ENCODE peak calls at places on chromosomes 6 and 20, in six cellular contexts. One of them, this sample, is unnamed.

GRCh38 chr6:141393405-141394124 is 739.2 kb upstream of the GJE1 start:
- DNase-seq in SK-N-SH: no peak
- DNase-seq in endodermal cell: no peak
- DNase-seq in left ventricle myocardium inferior: no peak
- DNase-seq in A549: no peak
- DNase-seq in CD4-positive, CD25-positive, alpha-beta regulatory T cell: no peak
- DNase-seq in this sample: no peak

GRCh38 chr6:140560671-140561070 is 1186.2 kb upstream of the CITED2 start:
- DNase-seq in CD4-positive, CD25-positive, alpha-beta regulatory T cell: no peak
- DNase-seq in endodermal cell: no peak
- DNase-seq in A549: no peak
- DNase-seq in left ventricle myocardium inferior: no peak
- DNase-seq in SK-N-SH: no peak
- DNase-seq in this sample: no peak

GRCh38 chr20:20412750-20413149 is 44.8 kb downstream of the INSM1 start:
- DNase-seq in CD4-positive, CD25-positive, alpha-beta regulatory T cell: no peak
- DNase-seq in left ventricle myocardium inferior: no peak
- DNase-seq in SK-N-SH: no peak
- DNase-seq in A549: no peak
- DNase-seq in endodermal cell: no peak
- DNase-seq in this sample: no peak

GRCh38 chr20:51042657-51043247 is 19.8 kb upstream of the KCNG1 start:
- DNase-seq in endodermal cell: peak
- DNase-seq in A549: no peak
- DNase-seq in SK-N-SH: no peak
- DNase-seq in CD4-positive, CD25-positive, alpha-beta regulatory T cell: no peak
- DNase-seq in left ventricle myocardium inferior: no peak
- DNase-seq in this sample: peak

GRCh38 chr6:170433163-170434095 is 119.7 kb downstream of the PSMB1 start:
- DNase-seq in SK-N-SH: no peak
- DNase-seq in endodermal cell: peak
- DNase-seq in left ventricle myocardium inferior: no peak
- DNase-seq in A549: no peak
- DNase-seq in CD4-positive, CD25-positive, alpha-beta regulatory T cell: no peak
- DNase-seq in this sample: no peak

GRCh38 chr20:10902836-10903410 is 229.1 kb upstream of the JAG1 start:
- DNase-seq in A549: no peak
- DNase-seq in left ventricle myocardium inferior: no peak
- DNase-seq in endodermal cell: no peak
- DNase-seq in SK-N-SH: no peak
- DNase-seq in CD4-positive, CD25-positive, alpha-beta regulatory T cell: no peak
- DNase-seq in this sample: no peak

GRCh38 chr6:43801489-43802181 is 31.6 kb downstream of the VEGFA start:
- DNase-seq in SK-N-SH: no peak
- DNase-seq in A549: no peak
- DNase-seq in endodermal cell: no peak
- DNase-seq in left ventricle myocardium inferior: no peak
- DNase-seq in CD4-positive, CD25-positive, alpha-beta regulatory T cell: no peak
- DNase-seq in this sample: no peak

GRCh38 chr20:60254901-60255411 is 296.7 kb downstream of the CDH26 start:
- DNase-seq in left ventricle myocardium inferior: no peak
- DNase-seq in SK-N-SH: peak
- DNase-seq in endodermal cell: no peak
- DNase-seq in CD4-positive, CD25-positive, alpha-beta regulatory T cell: no peak
- DNase-seq in A549: no peak
- DNase-seq in this sample: no peak

GRCh38 chr6:147201885-147202515 is 2.2 kb upstream of the STXBP5 start:
- DNase-seq in CD4-positive, CD25-positive, alpha-beta regulatory T cell: no peak
- DNase-seq in left ventricle myocardium inferior: no peak
- DNase-seq in endodermal cell: peak
- DNase-seq in A549: peak
- DNase-seq in SK-N-SH: peak
- DNase-seq in this sample: no peak

GRCh38 chr6:134534708-134535149 is 216.8 kb upstream of the SGK1 start:
- DNase-seq in A549: no peak
- DNase-seq in CD4-positive, CD25-positive, alpha-beta regulatory T cell: peak
- DNase-seq in SK-N-SH: no peak
- DNase-seq in endodermal cell: no peak
- DNase-seq in left ventricle myocardium inferior: no peak
- DNase-seq in this sample: no peak

GRCh38 chr6:80022803-80023202 is 18.4 kb downstream of the TTK start:
- DNase-seq in SK-N-SH: no peak
- DNase-seq in CD4-positive, CD25-positive, alpha-beta regulatory T cell: no peak
- DNase-seq in endodermal cell: no peak
- DNase-seq in A549: no peak
- DNase-seq in left ventricle myocardium inferior: no peak
- DNase-seq in this sample: no peak

GRCh38 chr20:21808863-21809664 is 103.6 kb downstream of the PAX1 start:
- DNase-seq in CD4-positive, CD25-positive, alpha-beta regulatory T cell: peak
- DNase-seq in SK-N-SH: peak
- DNase-seq in left ventricle myocardium inferior: peak
- DNase-seq in A549: peak
- DNase-seq in endodermal cell: peak
- DNase-seq in this sample: no peak

GRCh38 chr20:39039261-39039660 is 77.1 kb downstream of the DHX35 start:
- DNase-seq in endodermal cell: no peak
- DNase-seq in CD4-positive, CD25-positive, alpha-beta regulatory T cell: no peak
- DNase-seq in SK-N-SH: no peak
- DNase-seq in left ventricle myocardium inferior: no peak
- DNase-seq in A549: no peak
- DNase-seq in this sample: no peak

GRCh38 chr6:31125162-31125561 is 4.9 kb upstream of the CDSN start:
- DNase-seq in left ventricle myocardium inferior: peak
- DNase-seq in SK-N-SH: no peak
- DNase-seq in endodermal cell: peak
- DNase-seq in A549: no peak
- DNase-seq in CD4-positive, CD25-positive, alpha-beta regulatory T cell: no peak
- DNase-seq in this sample: no peak

GRCh38 chr6:42692151-42692911 is 30.1 kb downstream of the PRPH2 start:
- DNase-seq in A549: no peak
- DNase-seq in CD4-positive, CD25-positive, alpha-beta regulatory T cell: no peak
- DNase-seq in SK-N-SH: no peak
- DNase-seq in endodermal cell: no peak
- DNase-seq in left ventricle myocardium inferior: no peak
- DNase-seq in this sample: peak

GRCh38 chr6:143810745-143811144 is 32.4 kb upstream of the LTV1 start:
- DNase-seq in CD4-positive, CD25-positive, alpha-beta regulatory T cell: no peak
- DNase-seq in A549: no peak
- DNase-seq in endodermal cell: no peak
- DNase-seq in SK-N-SH: no peak
- DNase-seq in left ventricle myocardium inferior: no peak
- DNase-seq in this sample: no peak

DNA sequence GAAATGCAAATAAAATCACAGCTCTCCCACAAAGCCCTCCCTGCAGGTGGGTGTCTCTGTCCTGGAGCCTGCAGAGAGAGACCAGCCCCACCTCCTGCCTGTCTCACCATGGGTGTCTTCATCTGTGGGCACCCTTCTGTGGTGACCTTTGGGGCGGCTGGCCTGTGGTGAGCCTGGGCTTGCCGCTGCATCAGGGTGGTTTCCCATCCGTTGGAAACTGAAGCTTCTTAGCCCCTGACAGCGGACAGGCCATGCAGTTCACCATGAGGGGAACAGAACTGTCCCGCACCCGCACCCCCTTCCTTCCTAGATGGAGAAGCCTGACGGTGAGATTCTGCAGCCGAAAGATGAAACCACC is 42.3 kb upstream of the FRMD1 start:
- DNase-seq in left ventricle myocardium inferior: no peak
- DNase-seq in CD4-positive, CD25-positive, alpha-beta regulatory T cell: no peak
- DNase-seq in endodermal cell: no peak
- DNase-seq in SK-N-SH: peak
- DNase-seq in A549: no peak
- DNase-seq in this sample: no peak
- H3K27ac ChIP-seq in left ventricle myocardium inferior: no peak
- H3K27ac ChIP-seq in CD4-positive, CD25-positive, alpha-beta regulatory T cell: no peak
- H3K27ac ChIP-seq in endodermal cell: no peak
- H3K27ac ChIP-seq in SK-N-SH: no peak
- H3K27ac ChIP-seq in A549: no peak
- H3K27ac ChIP-seq in this sample: no peak

DNA sequence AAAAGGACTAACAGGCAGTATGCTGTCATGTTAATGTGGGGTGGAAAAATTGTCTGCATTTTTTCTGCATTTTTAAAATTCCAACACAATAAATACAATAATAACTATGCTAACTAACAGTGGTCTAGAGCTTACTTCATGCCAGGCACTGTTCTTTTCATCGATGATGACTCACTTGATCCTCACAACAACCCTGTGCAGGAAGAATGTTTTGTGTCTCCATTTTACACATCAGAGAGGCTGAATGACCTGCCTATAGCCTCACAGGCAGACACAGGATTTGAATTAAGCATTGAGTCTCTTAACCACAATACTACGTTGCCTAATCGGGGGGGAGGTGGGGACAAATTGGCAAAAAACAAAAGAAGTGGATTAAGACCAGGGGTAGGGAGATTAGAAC is 26.9 kb upstream of the FANCE start:
- DNase-seq in endodermal cell: no peak
- DNase-seq in left ventricle myocardium inferior: no peak
- DNase-seq in SK-N-SH: no peak
- DNase-seq in CD4-positive, CD25-positive, alpha-beta regulatory T cell: no peak
- DNase-seq in A549: no peak
- DNase-seq in this sample: no peak
- H3K27ac ChIP-seq in endodermal cell: no peak
- H3K27ac ChIP-seq in left ventricle myocardium inferior: no peak
- H3K27ac ChIP-seq in SK-N-SH: no peak
- H3K27ac ChIP-seq in CD4-positive, CD25-positive, alpha-beta regulatory T cell: no peak
- H3K27ac ChIP-seq in A549: no peak
- H3K27ac ChIP-seq in this sample: no peak

GRCh38 chr6:132512342-132512637 is 626 bp downstream of the STX7 start:
- DNase-seq in SK-N-SH: no peak
- DNase-seq in A549: no peak
- DNase-seq in CD4-positive, CD25-positive, alpha-beta regulatory T cell: no peak
- DNase-seq in left ventricle myocardium inferior: no peak
- DNase-seq in endodermal cell: no peak
- DNase-seq in this sample: no peak

GRCh38 chr6:132511836-132512230 is 1.1 kb downstream of the STX7 start:
- DNase-seq in endodermal cell: no peak
- DNase-seq in left ventricle myocardium inferior: no peak
- DNase-seq in CD4-positive, CD25-positive, alpha-beta regulatory T cell: no peak
- DNase-seq in SK-N-SH: no peak
- DNase-seq in A549: no peak
- DNase-seq in this sample: no peak

GRCh38 chr6:132512638-132513632 is at the start of gene STX7:
- DNase-seq in SK-N-SH: peak
- DNase-seq in endodermal cell: peak
- DNase-seq in left ventricle myocardium inferior: peak
- DNase-seq in CD4-positive, CD25-positive, alpha-beta regulatory T cell: peak
- DNase-seq in A549: peak
- DNase-seq in this sample: peak

GRCh38 chr6:132515386-132515785 is 2.5 kb upstream of the STX7 start:
- DNase-seq in endodermal cell: no peak
- DNase-seq in A549: no peak
- DNase-seq in left ventricle myocardium inferior: no peak
- DNase-seq in SK-N-SH: no peak
- DNase-seq in CD4-positive, CD25-positive, alpha-beta regulatory T cell: no peak
- DNase-seq in this sample: no peak

GRCh38 chr6:132513821-132514545 is 1.1 kb upstream of the STX7 start:
- DNase-seq in SK-N-SH: no peak
- DNase-seq in CD4-positive, CD25-positive, alpha-beta regulatory T cell: no peak
- DNase-seq in endodermal cell: no peak
- DNase-seq in left ventricle myocardium inferior: no peak
- DNase-seq in A549: no peak
- DNase-seq in this sample: no peak
- H3K27ac ChIP-seq in SK-N-SH: no peak
- H3K27ac ChIP-seq in CD4-positive, CD25-positive, alpha-beta regulatory T cell: no peak
- H3K27ac ChIP-seq in endodermal cell: no peak
- H3K27ac ChIP-seq in left ventricle myocardium inferior: no peak
- H3K27ac ChIP-seq in A549: no peak
- H3K27ac ChIP-seq in this sample: no peak

DNA sequence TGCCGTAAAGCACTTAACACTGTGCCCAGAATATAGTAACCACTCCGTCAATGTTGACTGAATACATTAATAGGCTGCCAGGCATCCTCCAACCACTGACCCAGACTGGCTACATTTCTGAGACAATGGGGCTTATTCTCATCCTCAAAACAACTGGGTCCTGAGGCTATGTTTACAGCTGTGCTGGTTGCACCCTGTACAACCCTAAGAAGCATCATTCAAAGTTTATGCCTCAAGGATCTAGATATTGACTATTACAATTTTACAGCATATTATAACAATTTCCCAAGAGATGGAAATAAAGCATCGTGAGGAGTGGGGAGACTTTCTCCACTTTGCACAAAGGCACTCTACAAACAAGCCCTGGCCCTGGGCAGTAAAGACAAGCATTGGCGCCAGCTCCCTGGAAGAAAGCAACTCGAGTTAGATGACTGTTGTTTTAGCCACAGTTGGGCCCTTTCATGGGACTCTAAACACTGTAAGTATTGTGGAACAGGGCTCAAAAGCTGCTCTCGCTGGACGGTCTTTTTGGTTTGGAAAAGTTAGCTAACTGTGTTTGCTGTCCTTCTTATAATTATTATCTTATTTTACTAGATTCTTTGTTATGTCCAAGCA is 30.2 kb downstream of the MYLIP start:
- DNase-seq in SK-N-SH: no peak
- DNase-seq in CD4-positive, CD25-positive, alpha-beta regulatory T cell: no peak
- DNase-seq in left ventricle myocardium inferior: no peak
- DNase-seq in endodermal cell: no peak
- DNase-seq in A549: no peak
- DNase-seq in this sample: no peak
- H3K27ac ChIP-seq in SK-N-SH: no peak
- H3K27ac ChIP-seq in CD4-positive, CD25-positive, alpha-beta regulatory T cell: no peak
- H3K27ac ChIP-seq in left ventricle myocardium inferior: no peak
- H3K27ac ChIP-seq in endodermal cell: no peak
- H3K27ac ChIP-seq in A549: no peak
- H3K27ac ChIP-seq in this sample: no peak